ENCODE peak calls at places on chromosomes 5 and 9, in eight cellular contexts. One of them, this sample, is unnamed.

GRCh38 chr5:113274836-113275414 is 159.9 kb downstream of the TSSK1B start:
- DNase-seq in SK-N-SH: no peak
- DNase-seq in astrocyte: no peak
- DNase-seq in MM.1S: no peak
- DNase-seq in IMR-90: no peak
- DNase-seq in fibroblast of lung: no peak
- DNase-seq in neural progenitor cell: peak; percentile 86
- DNase-seq in H9: peak; percentile 52
- DNase-seq in this sample: no peak

GRCh38 chr5:178522361-178522760 is 67.8 kb downstream of the COL23A1 start:
- DNase-seq in IMR-90: no peak
- DNase-seq in astrocyte: no peak
- DNase-seq in SK-N-SH: no peak
- DNase-seq in fibroblast of lung: no peak
- DNase-seq in MM.1S: no peak
- DNase-seq in neural progenitor cell: no peak
- DNase-seq in H9: no peak
- DNase-seq in this sample: no peak

GRCh38 chr9:34994429-34995287 is 5.1 kb downstream of the DNAJB5 start:
- DNase-seq in H9: peak; percentile 67
- DNase-seq in fibroblast of lung: peak; percentile 51
- DNase-seq in MM.1S: no peak
- DNase-seq in neural progenitor cell: peak; percentile 66
- DNase-seq in IMR-90: peak; percentile 49
- DNase-seq in astrocyte: peak; percentile 36
- DNase-seq in SK-N-SH: peak; percentile 80
- DNase-seq in this sample: no peak

GRCh38 chr5:97094579-97095317 is 47.7 kb downstream of the LIX1 start:
- DNase-seq in SK-N-SH: no peak
- DNase-seq in MM.1S: peak; percentile 69
- DNase-seq in IMR-90: no peak
- DNase-seq in astrocyte: no peak
- DNase-seq in neural progenitor cell: no peak
- DNase-seq in fibroblast of lung: no peak
- DNase-seq in H9: no peak
- DNase-seq in this sample: no peak

GRCh38 chr5:36151434-36152323 is at the start of the genes LMBRD2 and SKP2:
- DNase-seq in neural progenitor cell: peak; percentile 99
- DNase-seq in astrocyte: peak; percentile 96
- DNase-seq in SK-N-SH: peak; percentile 95
- DNase-seq in MM.1S: peak; percentile 98
- DNase-seq in H9: peak; percentile 98
- DNase-seq in IMR-90: peak; percentile 98
- DNase-seq in fibroblast of lung: peak; percentile 97
- DNase-seq in this sample: peak; percentile 57

GRCh38 chr5:63963080-63963735 is 963 bp upstream of the HTR1A start:
- DNase-seq in H9: peak; percentile 73
- DNase-seq in SK-N-SH: peak; percentile 46
- DNase-seq in IMR-90: peak; percentile 52
- DNase-seq in fibroblast of lung: peak; percentile 79
- DNase-seq in astrocyte: peak; percentile 39
- DNase-seq in neural progenitor cell: peak; percentile 95
- DNase-seq in MM.1S: peak; percentile 78
- DNase-seq in this sample: peak; percentile 5

GRCh38 chr5:5025774-5026406 is 114.2 kb upstream of the ADAMTS16 start:
- DNase-seq in H9: no peak
- DNase-seq in fibroblast of lung: no peak
- DNase-seq in neural progenitor cell: no peak
- DNase-seq in MM.1S: peak; percentile 69
- DNase-seq in SK-N-SH: peak; percentile 51
- DNase-seq in astrocyte: no peak
- DNase-seq in IMR-90: no peak
- DNase-seq in this sample: no peak

GRCh38 chr9:112890106-112891081 is at the start of gene SLC46A2:
- DNase-seq in IMR-90: no peak
- DNase-seq in SK-N-SH: peak; percentile 73
- DNase-seq in MM.1S: no peak
- DNase-seq in neural progenitor cell: peak; percentile 70
- DNase-seq in fibroblast of lung: no peak
- DNase-seq in astrocyte: no peak
- DNase-seq in H9: peak; percentile 69
- DNase-seq in this sample: no peak

GRCh38 chr5:154755361-154756202 is at the start of gene LARP1:
- DNase-seq in astrocyte: no peak
- DNase-seq in H9: no peak
- DNase-seq in fibroblast of lung: no peak
- DNase-seq in MM.1S: peak; percentile 39
- DNase-seq in neural progenitor cell: peak; percentile 70
- DNase-seq in SK-N-SH: peak; percentile 74
- DNase-seq in IMR-90: peak; percentile 19
- DNase-seq in this sample: no peak

GRCh38 chr5:104237574-104237973 is 675.0 kb upstream of the NUDT12 start:
- DNase-seq in SK-N-SH: no peak
- DNase-seq in IMR-90: no peak
- DNase-seq in neural progenitor cell: no peak
- DNase-seq in H9: no peak
- DNase-seq in fibroblast of lung: no peak
- DNase-seq in MM.1S: no peak
- DNase-seq in astrocyte: no peak
- DNase-seq in this sample: no peak

GRCh38 chr9:37952731-37953130 is 48.8 kb upstream of the SLC25A51 start:
- DNase-seq in astrocyte: peak; percentile 86
- DNase-seq in neural progenitor cell: no peak
- DNase-seq in IMR-90: peak; percentile 96
- DNase-seq in SK-N-SH: no peak
- DNase-seq in fibroblast of lung: peak; percentile 61
- DNase-seq in MM.1S: no peak
- DNase-seq in H9: no peak
- DNase-seq in this sample: no peak

GRCh38 chr5:5025098-5025773 is 114.9 kb upstream of the ADAMTS16 start:
- DNase-seq in fibroblast of lung: no peak
- DNase-seq in IMR-90: no peak
- DNase-seq in MM.1S: no peak
- DNase-seq in SK-N-SH: peak; percentile 43
- DNase-seq in neural progenitor cell: no peak
- DNase-seq in H9: no peak
- DNase-seq in astrocyte: no peak
- DNase-seq in this sample: no peak

GRCh38 chr5:168776023-168776422 is 196.9 kb upstream of the PANK3 start:
- DNase-seq in neural progenitor cell: no peak
- DNase-seq in H9: no peak
- DNase-seq in fibroblast of lung: no peak
- DNase-seq in MM.1S: no peak
- DNase-seq in astrocyte: no peak
- DNase-seq in IMR-90: no peak
- DNase-seq in SK-N-SH: no peak
- DNase-seq in this sample: no peak

GRCh38 chr9:13427587-13427986 is 148.1 kb upstream of the MPDZ start:
- DNase-seq in fibroblast of lung: peak; percentile 81
- DNase-seq in IMR-90: peak; percentile 50
- DNase-seq in neural progenitor cell: peak; percentile 60
- DNase-seq in H9: no peak
- DNase-seq in SK-N-SH: peak; percentile 30
- DNase-seq in astrocyte: peak; percentile 43
- DNase-seq in MM.1S: peak; percentile 35
- DNase-seq in this sample: no peak

GRCh38 chr9:17627641-17628040 is 48.8 kb downstream of the SH3GL2 start:
- DNase-seq in SK-N-SH: no peak
- DNase-seq in fibroblast of lung: peak; percentile 57
- DNase-seq in astrocyte: peak; percentile 16
- DNase-seq in IMR-90: peak; percentile 67
- DNase-seq in H9: no peak
- DNase-seq in neural progenitor cell: no peak
- DNase-seq in MM.1S: no peak
- DNase-seq in this sample: no peak

GRCh38 chr9:132800038-132800648 is 77.9 kb downstream of the AK8 start:
- DNase-seq in IMR-90: peak; percentile 63
- DNase-seq in astrocyte: peak; percentile 10
- DNase-seq in MM.1S: peak; percentile 79
- DNase-seq in fibroblast of lung: peak; percentile 66
- DNase-seq in SK-N-SH: peak; percentile 85
- DNase-seq in neural progenitor cell: peak; percentile 88
- DNase-seq in H9: peak; percentile 88
- DNase-seq in this sample: peak; percentile 40

GRCh38 chr9:136858844-136859757 is 7.0 kb downstream of the MAMDC4 start:
- DNase-seq in SK-N-SH: no peak
- DNase-seq in H9: no peak
- DNase-seq in IMR-90: peak; percentile 51
- DNase-seq in MM.1S: no peak
- DNase-seq in astrocyte: no peak
- DNase-seq in fibroblast of lung: peak; percentile 57
- DNase-seq in neural progenitor cell: no peak
- DNase-seq in this sample: no peak

GRCh38 chr5:37724395-37725125 is 115.3 kb downstream of the GDNF start:
- DNase-seq in SK-N-SH: no peak
- DNase-seq in neural progenitor cell: no peak
- DNase-seq in MM.1S: no peak
- DNase-seq in astrocyte: peak; percentile 69
- DNase-seq in IMR-90: no peak
- DNase-seq in H9: no peak
- DNase-seq in fibroblast of lung: peak; percentile 60
- DNase-seq in this sample: no peak

GRCh38 chr5:27093296-27093695 is 54.9 kb upstream of the CDH9 start:
- DNase-seq in neural progenitor cell: no peak
- DNase-seq in SK-N-SH: no peak
- DNase-seq in IMR-90: no peak
- DNase-seq in astrocyte: no peak
- DNase-seq in fibroblast of lung: no peak
- DNase-seq in H9: no peak
- DNase-seq in MM.1S: no peak
- DNase-seq in this sample: no peak

GRCh38 chr5:96035796-96036195 is 74.1 kb upstream of the ELL2 start:
- DNase-seq in IMR-90: no peak
- DNase-seq in SK-N-SH: no peak
- DNase-seq in neural progenitor cell: no peak
- DNase-seq in H9: no peak
- DNase-seq in MM.1S: no peak
- DNase-seq in fibroblast of lung: no peak
- DNase-seq in astrocyte: no peak
- DNase-seq in this sample: no peak

GRCh38 chr5:1524799-1525623 is 1.3 kb upstream of the LPCAT1 start:
- DNase-seq in MM.1S: no peak
- DNase-seq in neural progenitor cell: no peak
- DNase-seq in astrocyte: no peak
- DNase-seq in IMR-90: no peak
- DNase-seq in H9: no peak
- DNase-seq in SK-N-SH: no peak
- DNase-seq in fibroblast of lung: no peak
- DNase-seq in this sample: no peak

DNA sequence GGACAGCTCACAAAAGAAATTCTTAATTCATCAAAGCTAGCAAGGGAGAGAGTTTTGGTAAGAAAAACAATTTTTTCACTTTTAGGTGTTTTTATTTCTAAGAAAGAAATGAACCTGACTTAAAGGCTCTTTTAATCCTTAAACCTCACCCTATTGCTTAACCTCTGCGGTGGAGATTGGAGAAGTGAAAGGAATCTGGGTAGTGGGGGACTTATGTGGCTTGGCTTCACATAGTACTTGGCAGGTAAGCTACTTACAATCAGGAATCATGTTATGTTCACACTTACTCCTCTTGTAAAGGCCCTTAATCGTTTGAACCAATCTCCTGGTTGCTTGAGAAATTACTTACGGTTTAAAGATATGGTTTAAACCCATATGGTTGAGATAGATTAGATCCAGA is 104.8 kb downstream of the ISOC1 start:
- DNase-seq in fibroblast of lung: no peak
- DNase-seq in astrocyte: no peak
- DNase-seq in SK-N-SH: no peak
- DNase-seq in H9: no peak
- DNase-seq in IMR-90: no peak
- DNase-seq in neural progenitor cell: no peak
- DNase-seq in MM.1S: no peak
- DNase-seq in this sample: no peak
- H3K9ac ChIP-seq in fibroblast of lung: no peak overlapping the region
- H3K9ac ChIP-seq in astrocyte: no peak overlapping the region
- H3K9ac ChIP-seq in SK-N-SH: no peak overlapping the region
- H3K9ac ChIP-seq in H9: no peak overlapping the region
- H3K9ac ChIP-seq in IMR-90: no peak overlapping the region
- H3K9ac ChIP-seq in neural progenitor cell: no peak overlapping the region
- H3K9ac ChIP-seq in MM.1S: no peak overlapping the region
- H3K9ac ChIP-seq in this sample: no peak overlapping the region

GRCh38 chr5:73447234-73448071 is 1.1 kb downstream of the FOXD1 start:
- DNase-seq in H9: peak; percentile 72
- DNase-seq in MM.1S: peak; percentile 55
- DNase-seq in neural progenitor cell: peak; percentile 79
- DNase-seq in IMR-90: peak; percentile 75
- DNase-seq in astrocyte: peak; percentile 61
- DNase-seq in SK-N-SH: peak; percentile 77
- DNase-seq in fibroblast of lung: peak; percentile 72
- DNase-seq in this sample: no peak
- H2AFZ ChIP-seq in H9: no peak overlapping the region
- H2AFZ ChIP-seq in MM.1S: peak overlapping the region; percentile 72
- H2AFZ ChIP-seq in neural progenitor cell: no peak overlapping the region
- H2AFZ ChIP-seq in IMR-90: peak overlapping the region; percentile 95
- H2AFZ ChIP-seq in astrocyte: no peak overlapping the region
- H2AFZ ChIP-seq in SK-N-SH: no peak overlapping the region
- H2AFZ ChIP-seq in fibroblast of lung: peak overlapping the region; percentile 21
- H2AFZ ChIP-seq in this sample: no peak overlapping the region

GRCh38 chr5:3122985-3123762 is 371.7 kb upstream of the IRX2 start:
- DNase-seq in astrocyte: no peak
- DNase-seq in neural progenitor cell: peak; percentile 58
- DNase-seq in H9: no peak
- DNase-seq in SK-N-SH: no peak
- DNase-seq in fibroblast of lung: no peak
- DNase-seq in IMR-90: no peak
- DNase-seq in MM.1S: no peak
- DNase-seq in this sample: no peak
- H3K9ac ChIP-seq in astrocyte: no peak overlapping the region
- H3K9ac ChIP-seq in neural progenitor cell: no peak overlapping the region
- H3K9ac ChIP-seq in H9: no peak overlapping the region
- H3K9ac ChIP-seq in SK-N-SH: no peak overlapping the region
- H3K9ac ChIP-seq in fibroblast of lung: no peak overlapping the region
- H3K9ac ChIP-seq in IMR-90: no peak overlapping the region
- H3K9ac ChIP-seq in MM.1S: no peak overlapping the region
- H3K9ac ChIP-seq in this sample: no peak overlapping the region

DNA sequence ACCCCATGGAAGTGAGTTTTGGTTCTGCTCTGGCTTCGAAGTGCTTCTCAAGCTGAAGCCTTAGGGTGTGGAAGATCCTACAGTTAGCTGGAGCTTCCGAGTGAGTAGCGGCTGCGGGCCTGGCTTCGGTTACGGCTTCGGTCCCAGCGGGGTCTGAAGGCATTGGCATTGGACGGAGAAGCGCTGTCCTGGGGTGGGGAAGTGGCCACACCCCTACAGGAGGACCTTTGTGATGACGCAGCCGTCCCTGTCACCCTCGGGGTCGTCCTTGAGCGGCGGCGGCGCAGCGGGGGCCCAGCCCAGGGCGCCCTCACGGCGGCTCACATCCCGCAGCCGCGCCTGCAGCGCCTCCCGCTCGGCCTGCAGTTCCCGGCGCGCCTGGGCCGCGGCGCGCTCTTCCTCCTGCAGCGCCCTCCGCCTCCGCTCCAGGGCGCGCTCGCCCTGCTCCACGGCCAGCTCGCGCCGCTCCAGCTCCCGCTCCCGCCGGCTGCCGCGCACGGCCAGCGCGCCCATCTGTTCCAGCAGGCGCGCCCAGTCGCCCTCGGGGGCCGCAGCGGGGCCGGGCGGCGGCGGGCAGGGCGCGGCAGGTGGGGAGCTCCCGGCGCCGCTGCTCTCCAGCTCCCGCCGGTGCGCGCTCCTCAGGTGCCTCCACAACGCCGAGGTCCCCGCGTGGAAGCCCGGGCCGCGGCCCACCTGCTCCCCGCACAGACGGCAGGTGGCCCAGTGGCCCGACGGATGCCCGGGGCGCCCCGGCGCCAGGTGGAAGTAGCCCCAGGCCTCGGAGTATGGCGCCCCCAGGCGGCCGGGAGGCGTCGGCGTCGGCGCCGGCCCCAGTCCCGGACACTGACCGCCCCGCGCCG is 9.9 kb downstream of the ZBED3 start:
- DNase-seq in SK-N-SH: peak; percentile 94
- DNase-seq in IMR-90: peak; percentile 58
- DNase-seq in astrocyte: peak; percentile 49
- DNase-seq in MM.1S: no peak
- DNase-seq in H9: peak; percentile 83
- DNase-seq in fibroblast of lung: peak; percentile 59
- DNase-seq in neural progenitor cell: peak; percentile 90
- DNase-seq in this sample: no peak
- H2AFZ ChIP-seq in SK-N-SH: peak overlapping the region; percentile 23
- H2AFZ ChIP-seq in IMR-90: peak overlapping the region; percentile 87
- H2AFZ ChIP-seq in astrocyte: peak overlapping the region; percentile 67
- H2AFZ ChIP-seq in MM.1S: no peak overlapping the region
- H2AFZ ChIP-seq in H9: no peak overlapping the region
- H2AFZ ChIP-seq in fibroblast of lung: peak overlapping the region; percentile 87
- H2AFZ ChIP-seq in neural progenitor cell: peak overlapping the region; percentile 89
- H2AFZ ChIP-seq in this sample: peak overlapping the region; percentile 66